ENCODE peak calls at places on chromosomes 7 and 10, in five cellular contexts. Z is astrocyte, V is GM23248, K is left ventricle myocardium inferior, I is upper lobe of right lung. L is an unnamed sample.

GRCh38 chr7:51224811-51225581 is 91.6 kb downstream of the COBL start:
- DNase-seq in Z (no peak), V (peak; percentile 6), K (no peak), I (peak; percentile 75), L (peak; percentile 41)

GRCh38 chr10:127947206-127947605 is 40.3 kb downstream of the PTPRE start:
- DNase-seq in Z (no peak), V (peak; percentile 15), K (no peak), I (no peak), L (no peak)

GRCh38 chr10:110613341-110613995 is 30.7 kb upstream of the RBM20 start:
- DNase-seq in Z (no peak), V (no peak), K (no peak), I (no peak), L (no peak)

GRCh38 chr7:41006591-41006990 is 696.3 kb downstream of the INHBA start:
- DNase-seq in Z (peak; percentile 67), V (peak; percentile 21), K (no peak), I (no peak), L (peak; percentile 31)

GRCh38 chr7:70726951-70727378 is 405.0 kb upstream of the GALNT17 start:
- DNase-seq in Z (no peak), V (no peak), K (no peak), I (no peak), L (no peak)

GRCh38 chr10:23053036-23053435 is 42.3 kb upstream of the MSRB2 start:
- DNase-seq in Z (no peak), V (peak; percentile 17), K (no peak), I (no peak), L (peak; percentile 39)

GRCh38 chr7:83547526-83547925 is 101.4 kb downstream of the SEMA3E start:
- DNase-seq in Z (peak; percentile 99), V (peak; percentile 42), K (no peak), I (no peak), L (peak; percentile 60)

GRCh38 chr10:111360260-111360925 is 283.6 kb downstream of the ADRA2A start:
- DNase-seq in Z (no peak), V (peak; percentile 62), K (peak; percentile 14), I (no peak), L (no peak)

GRCh38 chr7:137642467-137642866 is 204.3 kb downstream of the DGKI start:
- DNase-seq in Z (peak; percentile 75), V (peak; percentile 80), K (no peak), I (no peak), L (peak; percentile 43)

GRCh38 chr10:62650411-62650810 is 154.1 kb upstream of the ADO start:
- DNase-seq in Z (peak; percentile 14), V (peak; percentile 69), K (no peak), I (no peak), L (no peak)

GRCh38 chr10:28111712-28112111 is 112.8 kb upstream of the ODAD2 start:
- DNase-seq in Z (peak; percentile 86), V (peak; percentile 79), K (no peak), I (no peak), L (no peak)

DNA sequence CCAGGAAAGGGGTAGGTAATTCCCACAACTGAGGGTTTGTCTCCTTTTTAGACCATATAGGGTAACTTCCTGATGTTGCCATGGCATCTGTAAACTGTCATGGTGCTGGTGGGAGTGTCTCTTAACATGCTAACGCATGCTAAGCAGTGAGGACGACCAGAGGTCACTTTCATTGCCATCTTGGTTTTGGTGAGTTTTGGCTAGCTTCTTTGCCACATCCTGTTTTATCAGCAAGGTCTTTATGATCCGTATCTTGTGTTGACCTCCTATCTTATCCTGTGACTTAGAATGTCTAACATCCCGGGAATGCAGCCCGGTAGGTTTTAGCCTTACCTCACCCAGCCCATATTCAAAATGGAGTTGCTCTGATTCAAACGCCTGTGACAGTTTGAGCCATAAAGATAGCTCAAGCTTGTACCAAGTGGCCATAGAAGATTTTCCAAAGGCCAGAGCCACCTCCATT is 176.0 kb upstream of the NAMPT start:
- DNase-seq in Z (no peak), V (no peak), K (no peak), I (no peak), L (peak; percentile 60)
- H3K27ac ChIP-seq in Z (no peak overlapping the region), V (no peak overlapping the region), K (no peak overlapping the region), I (no peak overlapping the region), L (peak overlapping the region; percentile 72)

GRCh38 chr10:119653209-119653608 is 2.0 kb downstream of the BAG3 start:
- DNase-seq in Z (no peak), V (no peak), K (no peak), I (no peak), L (no peak)
- H3K27ac ChIP-seq in Z (peak overlapping the region; percentile 94), V (peak overlapping the region; percentile 95), K (peak overlapping the region; percentile 94), I (peak overlapping the region; percentile 94), L (peak overlapping the region; percentile 93)

GRCh38 chr7:105402221-105403095 is 13.7 kb upstream of the SRPK2 start:
- DNase-seq in Z (peak; percentile 32), V (peak; percentile 67), K (no peak), I (no peak), L (no peak)
- H3K27ac ChIP-seq in Z (no peak overlapping the region), V (no peak overlapping the region), K (no peak overlapping the region), I (no peak overlapping the region), L (no peak overlapping the region)

GRCh38 chr10:112471878-112472487 is 25.0 kb downstream of the VTI1A start:
- DNase-seq in Z (peak; percentile 32), V (peak; percentile 72), K (no peak), I (no peak), L (no peak)
- H3K27ac ChIP-seq in Z (no peak overlapping the region), V (no peak overlapping the region), K (no peak overlapping the region), I (no peak overlapping the region), L (no peak overlapping the region)

GRCh38 chr7:134311807-134312206 is 4.9 kb downstream of the SLC35B4 start:
- DNase-seq in Z (no peak), V (no peak), K (no peak), I (no peak), L (no peak)

GRCh38 chr7:134302120-134302519 is 14.6 kb downstream of the SLC35B4 start:
- DNase-seq in Z (peak; percentile 16), V (peak; percentile 44), K (no peak), I (no peak), L (no peak)

DNA sequence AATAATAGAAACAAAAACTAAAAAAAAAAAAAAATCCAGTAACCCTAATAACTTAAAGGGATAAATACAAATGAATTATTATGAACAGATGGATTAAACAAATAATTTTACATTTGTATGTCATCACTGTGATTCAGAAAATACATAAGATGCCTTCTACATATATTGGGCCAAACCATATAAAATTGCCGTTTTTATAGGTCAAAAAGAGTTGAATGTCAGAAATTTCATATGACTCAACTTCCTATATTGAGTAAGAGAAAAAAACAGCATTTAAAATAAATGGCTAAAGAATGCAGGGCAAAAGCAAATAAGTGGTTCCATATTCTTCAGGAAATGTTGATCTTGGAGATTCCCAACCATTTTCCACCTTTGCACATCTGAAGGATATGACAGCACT is 9.4 kb downstream of the SLC35B4 start:
- DNase-seq in Z (no peak), V (peak; percentile 69), K (no peak), I (no peak), L (no peak)
- H3K27ac ChIP-seq in Z (no peak overlapping the region), V (peak overlapping the region; percentile 34), K (no peak overlapping the region), I (no peak overlapping the region), L (no peak overlapping the region)

GRCh38 chr10:132276179-132276675 is 31.5 kb downstream of the STK32C start:
- DNase-seq in Z (no peak), V (no peak), K (no peak), I (no peak), L (no peak)
- H3K27ac ChIP-seq in Z (no peak overlapping the region), V (no peak overlapping the region), K (no peak overlapping the region), I (no peak overlapping the region), L (no peak overlapping the region)

GRCh38 chr7:42495251-42495650 is 258.2 kb upstream of the GLI3 start:
- DNase-seq in Z (peak; percentile 72), V (peak; percentile 37), K (no peak), I (no peak), L (no peak)
- H3K27ac ChIP-seq in Z (no peak overlapping the region), V (no peak overlapping the region), K (peak overlapping the region; percentile 74), I (no peak overlapping the region), L (peak overlapping the region; percentile 87)

DNA sequence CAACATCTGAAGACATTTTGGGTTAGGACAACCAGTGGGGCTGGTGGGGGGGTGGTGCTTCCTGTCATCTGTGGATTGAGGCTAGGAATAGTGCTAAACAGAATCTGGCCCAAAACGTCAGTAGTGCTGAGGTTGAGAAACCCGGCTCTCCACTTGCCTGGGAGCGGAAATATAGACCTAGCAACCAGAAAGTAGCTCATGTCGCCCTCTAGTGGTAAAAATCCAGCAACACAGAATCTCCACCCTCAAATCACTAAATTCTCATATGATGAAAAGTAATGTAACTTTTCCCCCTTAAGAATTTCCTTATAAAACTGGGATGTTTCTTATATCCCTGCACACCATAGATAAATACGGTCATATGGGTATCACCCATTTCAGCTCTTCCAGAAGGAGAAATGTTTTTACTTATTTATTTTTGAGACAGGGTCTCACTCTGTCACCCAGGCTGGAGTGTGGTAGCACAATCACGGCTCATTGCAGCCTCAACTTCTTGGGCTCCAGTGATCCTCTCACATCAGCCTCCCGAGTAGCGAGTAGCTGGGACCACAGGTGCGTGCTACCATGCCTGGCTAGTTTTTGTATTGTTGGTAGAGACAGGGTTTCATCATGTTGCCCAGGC is 34.4 kb downstream of the ZC3HAV1 start:
- DNase-seq in Z (peak; percentile 46), V (peak; percentile 88), K (peak; percentile 50), I (peak; percentile 67), L (no peak)
- H3K27ac ChIP-seq in Z (peak overlapping the region; percentile 4), V (peak overlapping the region; percentile 45), K (peak overlapping the region; percentile 51), I (peak overlapping the region; percentile 20), L (peak overlapping the region; percentile 56)

L was measured in epithelial cell of prostate.